ENCODE peak calls at places on chromosomes 16 and 17, in seven cellular contexts. One of them, this sample, is unnamed.

GRCh38 chr17:77768475-77768874 is 190.0 kb upstream of the TNRC6C start:
- DNase-seq in GM23248: peak; percentile 44
- DNase-seq in mesenchymal stem cell: no peak
- DNase-seq in prostate gland: no peak
- DNase-seq in CD4-positive, alpha-beta T cell: no peak
- DNase-seq in Karpas-422: no peak
- DNase-seq in kidney: peak; percentile 41
- DNase-seq in this sample: no peak

GRCh38 chr17:61793565-61793964 is 69.8 kb downstream of the BRIP1 start:
- DNase-seq in GM23248: no peak
- DNase-seq in mesenchymal stem cell: no peak
- DNase-seq in prostate gland: no peak
- DNase-seq in CD4-positive, alpha-beta T cell: no peak
- DNase-seq in Karpas-422: no peak
- DNase-seq in kidney: no peak
- DNase-seq in this sample: no peak

GRCh38 chr16:19138601-19139000 is 24.8 kb downstream of the ITPRIPL2 start:
- DNase-seq in GM23248: peak; percentile 76
- DNase-seq in mesenchymal stem cell: peak; percentile 98
- DNase-seq in prostate gland: peak; percentile 96
- DNase-seq in CD4-positive, alpha-beta T cell: no peak
- DNase-seq in Karpas-422: no peak
- DNase-seq in kidney: peak; percentile 85
- DNase-seq in this sample: no peak

GRCh38 chr16:70410736-70411135 is 28.2 kb downstream of the ST3GAL2 start:
- DNase-seq in GM23248: no peak
- DNase-seq in mesenchymal stem cell: no peak
- DNase-seq in prostate gland: no peak
- DNase-seq in CD4-positive, alpha-beta T cell: no peak
- DNase-seq in Karpas-422: no peak
- DNase-seq in kidney: no peak
- DNase-seq in this sample: no peak

GRCh38 chr17:82202981-82203380 is 9.7 kb downstream of the CCDC57 start:
- DNase-seq in GM23248: no peak
- DNase-seq in mesenchymal stem cell: no peak
- DNase-seq in prostate gland: no peak
- DNase-seq in CD4-positive, alpha-beta T cell: no peak
- DNase-seq in Karpas-422: no peak
- DNase-seq in kidney: no peak
- DNase-seq in this sample: no peak

GRCh38 chr16:81558444-81559175 is 114.0 kb downstream of the CMIP start:
- DNase-seq in GM23248: no peak
- DNase-seq in mesenchymal stem cell: no peak
- DNase-seq in prostate gland: peak; percentile 89
- DNase-seq in CD4-positive, alpha-beta T cell: no peak
- DNase-seq in Karpas-422: no peak
- DNase-seq in kidney: peak; percentile 65
- DNase-seq in this sample: no peak

GRCh38 chr17:57502696-57503307 is 242.3 kb downstream of the CCDC182 start:
- DNase-seq in GM23248: no peak
- DNase-seq in mesenchymal stem cell: no peak
- DNase-seq in prostate gland: no peak
- DNase-seq in CD4-positive, alpha-beta T cell: no peak
- DNase-seq in Karpas-422: no peak
- DNase-seq in kidney: no peak
- DNase-seq in this sample: no peak

GRCh38 chr16:64864232-64864803 is 257.5 kb downstream of the CDH11 start:
- DNase-seq in GM23248: peak; percentile 94
- DNase-seq in mesenchymal stem cell: peak; percentile 90
- DNase-seq in prostate gland: no peak
- DNase-seq in CD4-positive, alpha-beta T cell: no peak
- DNase-seq in Karpas-422: no peak
- DNase-seq in kidney: no peak
- DNase-seq in this sample: no peak

DNA sequence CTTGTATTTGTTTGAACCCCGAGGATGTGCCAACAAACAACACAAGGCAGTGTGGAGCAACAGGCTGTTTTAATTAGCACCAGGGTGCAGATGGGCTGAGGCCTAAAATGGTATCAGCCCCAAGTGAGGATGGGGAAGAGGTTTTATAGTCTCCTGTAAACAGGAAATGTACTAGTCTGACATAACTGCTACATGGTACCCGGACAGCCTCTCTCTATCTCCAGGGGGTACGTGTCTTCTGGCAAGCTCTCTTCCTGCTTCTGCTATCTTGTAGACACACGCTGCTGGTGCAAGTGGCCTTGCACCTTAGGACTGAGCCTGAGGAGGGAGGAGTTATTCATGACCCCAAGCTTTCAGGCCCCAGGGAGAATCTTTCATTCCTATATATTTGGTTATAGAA is 2451.0 kb downstream of the TP53TG3F start:
- DNase-seq in GM23248: no peak
- DNase-seq in mesenchymal stem cell: no peak
- DNase-seq in prostate gland: no peak
- DNase-seq in CD4-positive, alpha-beta T cell: no peak
- DNase-seq in Karpas-422: no peak
- DNase-seq in kidney: no peak
- DNase-seq in this sample: no peak
- H3K9me3 ChIP-seq in GM23248: no peaks in the 10 kb centered on the region
- H3K9me3 ChIP-seq in mesenchymal stem cell: peaks cover 29% of the 10 kb centered on the region
- H3K9me3 ChIP-seq in prostate gland: no peaks in the 10 kb centered on the region
- H3K9me3 ChIP-seq in CD4-positive, alpha-beta T cell: peaks cover 3% of the 10 kb centered on the region
- H3K9me3 ChIP-seq in Karpas-422: peaks cover 4% of the 10 kb centered on the region
- H3K9me3 ChIP-seq in kidney: peaks cover 2% of the 10 kb centered on the region
- H3K9me3 ChIP-seq in this sample: no peaks in the 10 kb centered on the region

GRCh38 chr17:35010093-35010492 is 29.8 kb downstream of the LIG3 start:
- DNase-seq in GM23248: peak; percentile 16
- DNase-seq in mesenchymal stem cell: no peak
- DNase-seq in prostate gland: no peak
- DNase-seq in CD4-positive, alpha-beta T cell: no peak
- DNase-seq in Karpas-422: no peak
- DNase-seq in kidney: no peak
- DNase-seq in this sample: no peak
- H3K9me3 ChIP-seq in GM23248: no peaks in the 10 kb centered on the region
- H3K9me3 ChIP-seq in mesenchymal stem cell: no peaks in the 10 kb centered on the region
- H3K9me3 ChIP-seq in prostate gland: no peaks in the 10 kb centered on the region
- H3K9me3 ChIP-seq in CD4-positive, alpha-beta T cell: no peaks in the 10 kb centered on the region
- H3K9me3 ChIP-seq in Karpas-422: no peaks in the 10 kb centered on the region
- H3K9me3 ChIP-seq in kidney: no peaks in the 10 kb centered on the region
- H3K9me3 ChIP-seq in this sample: no peaks in the 10 kb centered on the region

DNA sequence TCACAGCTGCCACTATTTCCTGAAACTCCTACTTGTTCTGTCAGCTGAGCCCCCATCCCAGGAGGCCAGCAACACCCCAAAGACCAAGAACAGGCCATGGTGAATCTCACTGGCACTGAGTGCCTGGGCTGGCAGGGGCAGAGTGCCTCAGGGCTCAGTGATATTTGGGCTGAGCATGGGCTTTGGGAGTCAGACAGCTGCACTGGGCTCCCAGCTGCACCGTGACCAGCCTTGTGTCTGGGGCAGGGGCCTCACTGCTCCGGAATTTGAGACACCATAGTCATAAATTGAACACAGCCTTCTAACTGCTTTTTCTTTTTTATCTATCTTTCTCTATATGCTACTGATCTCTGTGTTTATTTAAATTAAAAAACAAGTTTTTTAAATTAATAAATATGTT is 1744.2 kb downstream of the TP53TG3F start:
- DNase-seq in GM23248: no peak
- DNase-seq in mesenchymal stem cell: no peak
- DNase-seq in prostate gland: no peak
- DNase-seq in CD4-positive, alpha-beta T cell: no peak
- DNase-seq in Karpas-422: no peak
- DNase-seq in kidney: no peak
- DNase-seq in this sample: no peak
- H3K9me3 ChIP-seq in GM23248: no peaks in the 10 kb centered on the region
- H3K9me3 ChIP-seq in mesenchymal stem cell: no peaks in the 10 kb centered on the region
- H3K9me3 ChIP-seq in prostate gland: no peaks in the 10 kb centered on the region
- H3K9me3 ChIP-seq in CD4-positive, alpha-beta T cell: peaks cover 10% of the 10 kb centered on the region
- H3K9me3 ChIP-seq in Karpas-422: peaks cover 26% of the 10 kb centered on the region
- H3K9me3 ChIP-seq in kidney: no peaks in the 10 kb centered on the region
- H3K9me3 ChIP-seq in this sample: no peaks in the 10 kb centered on the region

DNA sequence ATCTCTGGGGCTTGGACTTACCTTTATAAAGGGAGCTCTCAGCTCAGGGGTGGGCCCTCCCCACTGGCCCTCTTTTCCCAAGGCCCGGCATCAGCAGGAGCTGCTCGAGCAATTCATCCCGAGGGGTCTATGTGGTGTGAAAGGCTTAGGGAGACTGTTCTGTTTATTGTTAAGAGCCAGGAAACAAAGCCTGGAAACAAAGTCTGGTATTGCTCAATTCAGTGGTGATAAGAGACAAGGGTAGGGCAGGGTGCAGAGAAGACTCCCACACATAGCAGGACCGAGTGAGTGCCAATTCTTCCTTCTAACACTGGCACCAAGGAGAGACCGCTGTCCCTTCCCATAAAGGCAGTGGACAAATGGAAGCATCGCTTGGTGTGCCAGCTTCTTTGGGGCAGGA is 750.7 kb downstream of the KCNJ18 start:
- DNase-seq in GM23248: no peak
- DNase-seq in mesenchymal stem cell: no peak
- DNase-seq in prostate gland: no peak
- DNase-seq in CD4-positive, alpha-beta T cell: no peak
- DNase-seq in Karpas-422: no peak
- DNase-seq in kidney: no peak
- DNase-seq in this sample: no peak
- H3K9me3 ChIP-seq in GM23248: no peaks in the 10 kb centered on the region
- H3K9me3 ChIP-seq in mesenchymal stem cell: no peaks in the 10 kb centered on the region
- H3K9me3 ChIP-seq in prostate gland: no peaks in the 10 kb centered on the region
- H3K9me3 ChIP-seq in CD4-positive, alpha-beta T cell: no peaks in the 10 kb centered on the region
- H3K9me3 ChIP-seq in Karpas-422: no peaks in the 10 kb centered on the region
- H3K9me3 ChIP-seq in kidney: no peaks in the 10 kb centered on the region
- H3K9me3 ChIP-seq in this sample: no peaks in the 10 kb centered on the region

GRCh38 chr16:31888735-31889134 is 15.1 kb downstream of the ZNF267 start:
- DNase-seq in GM23248: no peak
- DNase-seq in mesenchymal stem cell: no peak
- DNase-seq in prostate gland: no peak
- DNase-seq in CD4-positive, alpha-beta T cell: no peak
- DNase-seq in Karpas-422: no peak
- DNase-seq in kidney: no peak
- DNase-seq in this sample: no peak

GRCh38 chr16:31899505-31899904 is 25.9 kb downstream of the ZNF267 start:
- DNase-seq in GM23248: no peak
- DNase-seq in mesenchymal stem cell: no peak
- DNase-seq in prostate gland: no peak
- DNase-seq in CD4-positive, alpha-beta T cell: no peak
- DNase-seq in Karpas-422: no peak
- DNase-seq in kidney: no peak
- DNase-seq in this sample: no peak

GRCh38 chr16:31897283-31897682 is 23.7 kb downstream of the ZNF267 start:
- DNase-seq in GM23248: no peak
- DNase-seq in mesenchymal stem cell: no peak
- DNase-seq in prostate gland: no peak
- DNase-seq in CD4-positive, alpha-beta T cell: no peak
- DNase-seq in Karpas-422: no peak
- DNase-seq in kidney: no peak
- DNase-seq in this sample: no peak

DNA sequence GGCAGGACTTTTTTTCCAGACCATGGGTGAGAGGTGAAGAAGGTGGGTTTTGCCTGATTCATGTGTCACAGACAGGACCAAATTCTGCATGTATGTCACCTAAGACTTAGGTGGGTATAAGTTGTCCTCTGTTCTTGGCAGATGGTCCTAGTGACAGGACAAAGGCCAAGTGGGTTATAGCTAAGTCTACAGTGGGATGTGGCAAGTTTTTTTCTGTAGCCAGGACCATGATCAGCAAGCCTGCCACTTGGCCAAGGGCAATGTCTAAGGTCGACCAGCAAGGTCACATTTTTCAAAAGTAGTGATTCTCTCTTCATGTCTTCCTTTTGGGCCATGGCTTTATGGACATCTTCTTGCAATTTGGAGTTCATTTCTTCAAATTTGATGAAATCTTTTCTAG is 20.2 kb downstream of the ZNF267 start:
- DNase-seq in GM23248: no peak
- DNase-seq in mesenchymal stem cell: no peak
- DNase-seq in prostate gland: no peak
- DNase-seq in CD4-positive, alpha-beta T cell: no peak
- DNase-seq in Karpas-422: no peak
- DNase-seq in kidney: no peak
- DNase-seq in this sample: no peak
- H3K9me3 ChIP-seq in GM23248: no peaks in the 10 kb centered on the region
- H3K9me3 ChIP-seq in mesenchymal stem cell: peaks cover 100% of the 10 kb centered on the region
- H3K9me3 ChIP-seq in prostate gland: no peaks in the 10 kb centered on the region
- H3K9me3 ChIP-seq in CD4-positive, alpha-beta T cell: peaks cover 41% of the 10 kb centered on the region
- H3K9me3 ChIP-seq in Karpas-422: peaks cover 54% of the 10 kb centered on the region
- H3K9me3 ChIP-seq in kidney: peaks cover 4% of the 10 kb centered on the region
- H3K9me3 ChIP-seq in this sample: peaks cover 29% of the 10 kb centered on the region

GRCh38 chr16:3841729-3842508 is 38.6 kb downstream of the CREBBP start:
- DNase-seq in GM23248: no peak
- DNase-seq in mesenchymal stem cell: no peak
- DNase-seq in prostate gland: no peak
- DNase-seq in CD4-positive, alpha-beta T cell: no peak
- DNase-seq in Karpas-422: peak; percentile 68
- DNase-seq in kidney: no peak
- DNase-seq in this sample: no peak

GRCh38 chr16:3842994-3843393 is 37.5 kb downstream of the CREBBP start:
- DNase-seq in GM23248: peak; percentile 74
- DNase-seq in mesenchymal stem cell: peak; percentile 54
- DNase-seq in prostate gland: no peak
- DNase-seq in CD4-positive, alpha-beta T cell: no peak
- DNase-seq in Karpas-422: no peak
- DNase-seq in kidney: no peak
- DNase-seq in this sample: no peak

GRCh38 chr16:3846595-3847091 is 33.9 kb downstream of the CREBBP start:
- DNase-seq in GM23248: no peak
- DNase-seq in mesenchymal stem cell: no peak
- DNase-seq in prostate gland: no peak
- DNase-seq in CD4-positive, alpha-beta T cell: no peak
- DNase-seq in Karpas-422: no peak
- DNase-seq in kidney: no peak
- DNase-seq in this sample: no peak

GRCh38 chr16:3849751-3850543 is 30.6 kb downstream of the CREBBP start:
- DNase-seq in GM23248: no peak
- DNase-seq in mesenchymal stem cell: no peak
- DNase-seq in prostate gland: no peak
- DNase-seq in CD4-positive, alpha-beta T cell: no peak
- DNase-seq in Karpas-422: no peak
- DNase-seq in kidney: no peak
- DNase-seq in this sample: no peak

DNA sequence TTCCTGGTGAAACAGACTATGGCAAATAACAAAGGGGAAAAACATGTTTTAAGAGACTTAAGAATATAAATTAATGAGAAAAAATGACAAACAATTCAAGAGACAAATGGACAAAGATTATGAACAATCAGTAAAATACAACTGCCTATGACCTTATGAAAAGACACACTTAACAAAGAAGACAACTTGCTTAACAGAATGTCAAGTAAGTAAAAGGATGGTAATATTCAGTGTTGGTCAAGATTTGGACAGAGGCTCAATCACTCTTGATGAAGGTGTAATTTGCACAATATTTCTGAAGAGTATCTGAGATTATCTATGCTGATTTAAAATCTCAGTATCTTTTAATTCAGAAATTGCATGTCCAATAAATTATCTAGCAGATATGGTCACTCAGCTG is 34.4 kb downstream of the CREBBP start:
- DNase-seq in GM23248: no peak
- DNase-seq in mesenchymal stem cell: no peak
- DNase-seq in prostate gland: no peak
- DNase-seq in CD4-positive, alpha-beta T cell: no peak
- DNase-seq in Karpas-422: no peak
- DNase-seq in kidney: no peak
- DNase-seq in this sample: no peak
- H3K9me3 ChIP-seq in GM23248: no peaks in the 10 kb centered on the region
- H3K9me3 ChIP-seq in mesenchymal stem cell: no peaks in the 10 kb centered on the region
- H3K9me3 ChIP-seq in prostate gland: no peaks in the 10 kb centered on the region
- H3K9me3 ChIP-seq in CD4-positive, alpha-beta T cell: no peaks in the 10 kb centered on the region
- H3K9me3 ChIP-seq in Karpas-422: no peaks in the 10 kb centered on the region
- H3K9me3 ChIP-seq in kidney: no peaks in the 10 kb centered on the region
- H3K9me3 ChIP-seq in this sample: no peaks in the 10 kb centered on the region